ENCODE peak calls at places on chromosomes 11 and 22, in four cellular contexts. One of them, this sample, is unnamed.

GRCh38 chr22:17998913-17999312 is 25.4 kb downstream of the MICAL3 start:
- DNase-seq in A549: no peak
- DNase-seq in endothelial cell of umbilical vein: no peak
- DNase-seq in K562: no peak
- DNase-seq in this sample: no peak

GRCh38 chr11:134349109-134349801 is 17.5 kb downstream of the GLB1L2 start:
- DNase-seq in A549: no peak
- DNase-seq in endothelial cell of umbilical vein: no peak
- DNase-seq in K562: no peak
- DNase-seq in this sample: no peak

GRCh38 chr22:36326178-36327161 is 61.3 kb downstream of the MYH9 start:
- DNase-seq in A549: no peak
- DNase-seq in endothelial cell of umbilical vein: no peak
- DNase-seq in K562: no peak
- DNase-seq in this sample: no peak

GRCh38 chr22:33680632-33681031 is 239.6 kb downstream of the LARGE1 start:
- DNase-seq in A549: no peak
- DNase-seq in endothelial cell of umbilical vein: no peak
- DNase-seq in K562: no peak
- DNase-seq in this sample: no peak

GRCh38 chr11:112627588-112628045 is 333.6 kb upstream of the NCAM1 start:
- DNase-seq in A549: no peak
- DNase-seq in endothelial cell of umbilical vein: no peak
- DNase-seq in K562: no peak
- DNase-seq in this sample: no peak

GRCh38 chr22:23163665-23164064 is 16.6 kb upstream of the BCR start:
- DNase-seq in A549: no peak
- DNase-seq in endothelial cell of umbilical vein: no peak
- DNase-seq in K562: no peak
- DNase-seq in this sample: no peak

GRCh38 chr11:2420502-2421225 is 20.1 kb downstream of the TSSC4 start:
- DNase-seq in A549: peak; percentile 69
- DNase-seq in endothelial cell of umbilical vein: peak; percentile 59
- DNase-seq in K562: peak; percentile 82
- DNase-seq in this sample: peak; percentile 82

GRCh38 chr22:48147831-48148230 is 1385.4 kb downstream of the TBC1D22A start:
- DNase-seq in A549: no peak
- DNase-seq in endothelial cell of umbilical vein: no peak
- DNase-seq in K562: no peak
- DNase-seq in this sample: no peak

GRCh38 chr11:133082851-133083488 is 449.3 kb downstream of the OPCML start:
- DNase-seq in A549: peak; percentile 27
- DNase-seq in endothelial cell of umbilical vein: peak; percentile 45
- DNase-seq in K562: peak; percentile 31
- DNase-seq in this sample: peak; percentile 50

GRCh38 chr22:39556970-39557811 is 13.4 kb upstream of the CACNA1I start:
- DNase-seq in A549: peak; percentile 33
- DNase-seq in endothelial cell of umbilical vein: no peak
- DNase-seq in K562: peak; percentile 69
- DNase-seq in this sample: no peak

GRCh38 chr11:2932850-2933251 is 3.6 kb upstream of the PHLDA2 start:
- DNase-seq in A549: no peak
- DNase-seq in endothelial cell of umbilical vein: peak; percentile 27
- DNase-seq in K562: no peak
- DNase-seq in this sample: peak; percentile 80

GRCh38 chr11:6482431-6482830 is 1.1 kb downstream of the TIMM10B start:
- DNase-seq in A549: no peak
- DNase-seq in endothelial cell of umbilical vein: no peak
- DNase-seq in K562: no peak
- DNase-seq in this sample: no peak

GRCh38 chr22:46116491-46116958 is 33.8 kb upstream of the PPARA start:
- DNase-seq in A549: peak; percentile 85
- DNase-seq in endothelial cell of umbilical vein: peak; percentile 85
- DNase-seq in K562: peak; percentile 84
- DNase-seq in this sample: peak; percentile 89

GRCh38 chr22:33380789-33381530 is 322.8 kb upstream of the SYN3 start:
- DNase-seq in A549: peak; percentile 76
- DNase-seq in endothelial cell of umbilical vein: no peak
- DNase-seq in K562: no peak
- DNase-seq in this sample: peak; percentile 62

GRCh38 chr11:50044647-50045046 is 12.0 kb downstream of the OR4C45 start:
- DNase-seq in A549: no peak
- DNase-seq in endothelial cell of umbilical vein: no peak
- DNase-seq in K562: no peak
- DNase-seq in this sample: no peak

GRCh38 chr11:7056828-7057513 is 31.8 kb upstream of the RBMXL2 start:
- DNase-seq in A549: no peak
- DNase-seq in endothelial cell of umbilical vein: peak; percentile 64
- DNase-seq in K562: no peak
- DNase-seq in this sample: no peak

GRCh38 chr22:45671783-45672563 is at the start of gene ATXN10:
- DNase-seq in A549: peak; percentile 66
- DNase-seq in endothelial cell of umbilical vein: peak; percentile 77
- DNase-seq in K562: peak; percentile 78
- DNase-seq in this sample: peak; percentile 87

GRCh38 chr11:66116576-66117361 is 46.7 kb downstream of the PACS1 start:
- DNase-seq in A549: no peak
- DNase-seq in endothelial cell of umbilical vein: no peak
- DNase-seq in K562: no peak
- DNase-seq in this sample: no peak

GRCh38 chr11:68936358-68936636 is 32.6 kb downstream of the IGHMBP2 start:
- DNase-seq in A549: no peak
- DNase-seq in endothelial cell of umbilical vein: no peak
- DNase-seq in K562: no peak
- DNase-seq in this sample: no peak

GRCh38 chr22:29938285-29938693 is 55.3 kb downstream of the MTMR3 start:
- DNase-seq in A549: no peak
- DNase-seq in endothelial cell of umbilical vein: no peak
- DNase-seq in K562: peak; percentile 35
- DNase-seq in this sample: no peak

GRCh38 chr11:29321293-29322132 is 695.3 kb downstream of the KCNA4 start:
- DNase-seq in A549: peak; percentile 45
- DNase-seq in endothelial cell of umbilical vein: no peak
- DNase-seq in K562: no peak
- DNase-seq in this sample: no peak

GRCh38 chr11:121241300-121242176 is 51.0 kb upstream of the SC5D start:
- DNase-seq in A549: no peak
- DNase-seq in endothelial cell of umbilical vein: no peak
- DNase-seq in K562: no peak
- DNase-seq in this sample: no peak

GRCh38 chr11:118166641-118167040 is 9.8 kb downstream of the SCN2B start:
- DNase-seq in A549: no peak
- DNase-seq in endothelial cell of umbilical vein: no peak
- DNase-seq in K562: no peak
- DNase-seq in this sample: no peak
- TF ChIP-seq POLR2A in A549: no peak
- TF ChIP-seq POLR2A in endothelial cell of umbilical vein: no peak
- TF ChIP-seq POLR2A in K562: no peak
- TF ChIP-seq POLR2A in this sample: no peak

GRCh38 chr11:116913000-116913399 is 75.6 kb upstream of the APOA1 start:
- DNase-seq in A549: peak; percentile 22
- DNase-seq in endothelial cell of umbilical vein: peak; percentile 56
- DNase-seq in K562: no peak
- DNase-seq in this sample: peak; percentile 15
- TF ChIP-seq MYC in A549: no peak
- TF ChIP-seq MYC in endothelial cell of umbilical vein: no peak
- TF ChIP-seq MYC in K562: no peak
- TF ChIP-seq MYC in this sample: no peak

GRCh38 chr11:46238078-46238966 is 39.1 kb upstream of the CREB3L1 start:
- DNase-seq in A549: peak; percentile 77
- DNase-seq in endothelial cell of umbilical vein: peak; percentile 82
- DNase-seq in K562: peak; percentile 82
- DNase-seq in this sample: peak; percentile 83

GRCh38 chr11:46237248-46238077 is 40.0 kb upstream of the CREB3L1 start:
- DNase-seq in A549: peak; percentile 90
- DNase-seq in endothelial cell of umbilical vein: peak; percentile 80
- DNase-seq in K562: peak; percentile 97
- DNase-seq in this sample: peak; percentile 96

GRCh38 chr11:46235777-46236688 is 41.4 kb upstream of the CREB3L1 start:
- DNase-seq in A549: no peak
- DNase-seq in endothelial cell of umbilical vein: no peak
- DNase-seq in K562: no peak
- DNase-seq in this sample: peak; percentile 75

GRCh38 chr11:46238967-46239800 is 38.3 kb upstream of the CREB3L1 start:
- DNase-seq in A549: peak; percentile 85
- DNase-seq in endothelial cell of umbilical vein: peak; percentile 87
- DNase-seq in K562: peak; percentile 92
- DNase-seq in this sample: peak; percentile 90

GRCh38 chr11:46236918-46237247 is 40.6 kb upstream of the CREB3L1 start:
- DNase-seq in A549: no peak
- DNase-seq in endothelial cell of umbilical vein: no peak
- DNase-seq in K562: no peak
- DNase-seq in this sample: no peak
- H3K4me3 ChIP-seq in A549: peak overlapping the region; percentile 53
- H3K4me3 ChIP-seq in endothelial cell of umbilical vein: no peak overlapping the region
- H3K4me3 ChIP-seq in K562: peak overlapping the region; percentile 35
- H3K4me3 ChIP-seq in this sample: no peak overlapping the region

DNA sequence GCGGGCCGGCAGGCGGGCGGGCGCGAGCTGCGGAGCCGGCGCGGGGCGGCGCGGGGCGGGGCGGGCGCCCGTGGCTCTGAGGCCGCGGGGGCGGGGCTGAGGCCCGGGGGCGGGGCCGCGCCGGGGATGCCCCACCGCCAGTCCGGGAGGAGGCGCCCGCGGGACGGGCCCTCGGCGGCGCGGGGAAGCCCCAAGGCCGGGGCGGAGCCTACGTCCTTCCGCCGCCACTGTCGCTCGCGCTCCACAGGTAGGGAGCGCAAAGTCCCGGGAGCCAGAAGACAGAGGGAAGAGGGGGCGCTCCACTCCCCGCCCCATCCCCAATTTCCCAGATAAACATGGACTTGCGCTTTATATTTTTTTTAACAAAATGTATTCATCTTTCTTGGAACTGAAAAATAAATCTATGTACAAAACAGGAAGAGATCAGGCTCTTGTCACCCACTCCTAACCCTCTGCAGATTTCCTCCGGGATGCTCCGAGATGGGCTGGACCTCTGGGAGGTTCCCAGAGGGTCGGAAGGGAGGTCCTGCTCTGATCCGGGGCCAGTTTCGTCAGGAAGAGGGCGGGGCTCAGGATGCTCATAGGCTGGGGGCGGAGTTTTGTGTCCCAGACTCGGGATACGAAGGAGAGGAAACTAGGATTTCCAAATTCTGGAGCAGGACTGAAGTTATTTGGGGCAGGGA is at the start of gene MAP4K2:
- DNase-seq in A549: peak; percentile 77
- DNase-seq in endothelial cell of umbilical vein: peak; percentile 74
- DNase-seq in K562: peak; percentile 88
- DNase-seq in this sample: peak; percentile 86
- TF ChIP-seq POLR2A in A549: no peak
- TF ChIP-seq POLR2A in endothelial cell of umbilical vein: no peak
- TF ChIP-seq POLR2A in K562: peak; percentile 43
- TF ChIP-seq POLR2A in this sample: no peak

DNA sequence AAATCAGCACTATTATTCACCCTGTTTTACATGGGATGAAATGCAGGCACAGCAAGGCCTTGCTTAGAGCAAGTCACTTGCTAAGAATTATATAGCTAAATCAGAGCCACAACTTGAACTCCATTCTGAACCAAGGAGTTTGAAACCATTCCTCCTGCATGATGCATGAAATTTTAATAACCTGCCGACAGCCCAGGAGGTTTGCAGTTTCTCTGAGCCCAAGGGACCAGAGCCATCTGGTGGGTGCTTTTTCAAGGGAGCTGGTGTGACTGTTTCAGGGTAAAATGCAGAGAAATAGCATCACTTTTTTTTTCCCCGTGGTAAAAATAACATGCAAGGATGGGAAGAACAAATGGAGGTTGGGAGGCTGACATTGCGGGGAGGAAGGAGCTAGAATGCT is 22.9 kb downstream of the NAV2 start:
- DNase-seq in A549: no peak
- DNase-seq in endothelial cell of umbilical vein: no peak
- DNase-seq in K562: no peak
- DNase-seq in this sample: no peak
- TF ChIP-seq MYC in A549: no peak
- TF ChIP-seq MYC in endothelial cell of umbilical vein: no peak
- TF ChIP-seq MYC in K562: no peak
- TF ChIP-seq MYC in this sample: no peak

DNA sequence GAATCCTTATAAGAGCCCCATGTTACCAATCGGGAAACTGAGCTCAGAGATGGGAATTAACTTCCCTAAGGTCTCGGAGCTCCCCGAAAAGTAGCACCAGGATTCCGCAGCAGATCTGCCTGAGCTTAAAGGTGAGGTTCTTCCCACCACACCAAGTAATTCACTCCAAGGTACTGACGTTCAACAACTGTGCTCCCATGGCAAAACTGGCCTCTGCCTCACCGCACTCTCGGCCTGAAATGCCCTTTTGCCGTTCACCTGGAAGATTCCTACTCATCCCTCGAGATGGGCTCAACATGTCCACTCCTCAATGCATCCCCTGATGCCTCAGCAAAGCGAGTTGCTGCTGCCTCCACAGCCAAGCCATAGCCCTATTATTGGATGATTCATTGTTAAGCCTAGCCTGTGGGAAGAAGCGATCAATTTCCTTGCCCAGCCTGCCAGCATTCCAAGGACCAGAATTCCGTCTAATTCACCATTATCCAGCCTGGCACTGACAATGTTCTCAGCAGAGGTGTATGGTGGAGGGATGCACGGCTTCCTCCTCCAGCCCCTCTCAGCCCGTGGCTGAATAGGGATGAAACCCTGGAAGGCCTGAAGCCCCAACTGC is 4.2 kb downstream of the PLAAT3 start:
- DNase-seq in A549: no peak
- DNase-seq in endothelial cell of umbilical vein: peak; percentile 13
- DNase-seq in K562: no peak
- DNase-seq in this sample: no peak
- H3K4me3 ChIP-seq in A549: no peak overlapping the region
- H3K4me3 ChIP-seq in endothelial cell of umbilical vein: no peak overlapping the region
- H3K4me3 ChIP-seq in K562: no peak overlapping the region
- H3K4me3 ChIP-seq in this sample: no peak overlapping the region

GRCh38 chr11:31529189-31529588 is 19.6 kb downstream of the ELP4 start:
- DNase-seq in A549: no peak
- DNase-seq in endothelial cell of umbilical vein: no peak
- DNase-seq in K562: no peak
- DNase-seq in this sample: peak; percentile 7
- TF ChIP-seq POLR2A in A549: no peak
- TF ChIP-seq POLR2A in endothelial cell of umbilical vein: no peak
- TF ChIP-seq POLR2A in K562: no peak
- TF ChIP-seq POLR2A in this sample: no peak

This sample was measured in NB4.